ENCODE peak calls at places on chromosomes 6 and 20, in ten cellular contexts. N, U, V, M, O, D, K, E, I and T are unnamed samples. For H3K36me3, the result is how much of the 10 kb centered on the place peaks cover.

GRCh38 chr6:121756643-121757042 is 321.2 kb downstream of the GJA1 start:
- DNase-seq in D (no peak), V (no peak), U (no peak), I (no peak), O (no peak), N (no peak), M (no peak), K (no peak), E (no peak), T (no peak)

GRCh38 chr6:53103993-53104675 is 38.9 kb downstream of the FBXO9 start:
- DNase-seq in K (no peak), I (no peak), U (no peak), E (no peak), D (no peak), M (no peak), V (no peak), N (peak), O (no peak), T (no peak)

GRCh38 chr6:81380718-81381338 is 371.7 kb downstream of the TENT5A start:
- DNase-seq in O (no peak), M (no peak), V (no peak), E (no peak), N (no peak), D (no peak), I (no peak), U (no peak), K (no peak), T (no peak)

GRCh38 chr6:84511929-84512328 is 252.5 kb downstream of the TBX18 start:
- DNase-seq in E (no peak), U (no peak), I (no peak), D (no peak), M (no peak), K (no peak), V (no peak), N (no peak), O (no peak), T (no peak)

GRCh38 chr6:163230901-163231300 is 183.6 kb upstream of the QKI start:
- DNase-seq in N (no peak), U (no peak), O (no peak), I (no peak), E (no peak), K (no peak), V (no peak), D (no peak), M (no peak), T (no peak)

GRCh38 chr6:144075187-144075586 is 20.2 kb downstream of the SF3B5 start:
- DNase-seq in K (no peak), I (peak), U (no peak), O (no peak), E (no peak), D (no peak), M (no peak), N (no peak), V (no peak), T (no peak)

GRCh38 chr20:35276408-35276807 is 1.5 kb downstream of the MMP24OS start:
- DNase-seq in D (no peak), N (no peak), E (no peak), M (no peak), V (no peak), U (no peak), K (no peak), O (no peak), I (no peak), T (peak)

GRCh38 chr6:126886106-126886505 is 232.4 kb upstream of the RSPO3 start:
- DNase-seq in O (no peak), D (no peak), I (no peak), M (no peak), U (no peak), V (no peak), E (peak), K (no peak), N (no peak), T (no peak)

GRCh38 chr20:881051-881820 is 34.9 kb downstream of the ANGPT4 start:
- DNase-seq in V (no peak), M (no peak), K (no peak), O (no peak), N (no peak), I (no peak), E (peak), D (no peak), U (no peak), T (no peak)

GRCh38 chr6:137661601-137662000 is 167.4 kb upstream of the OLIG3 start:
- DNase-seq in N (peak), O (no peak), U (peak), K (no peak), E (no peak), D (no peak), V (peak), I (no peak), M (no peak), T (no peak)

GRCh38 chr6:12147557-12148316 is 135.6 kb downstream of the HIVEP1 start:
- DNase-seq in O (no peak), I (no peak), V (no peak), E (peak), U (no peak), K (no peak), N (no peak), D (no peak), M (no peak), T (no peak)

GRCh38 chr6:157269261-157269794 is 54.0 kb downstream of the TMEM242 start:
- DNase-seq in D (peak), U (peak), N (no peak), M (peak), V (peak), K (peak), I (no peak), O (peak), E (peak), T (no peak)

GRCh38 chr6:29376003-29376402 is 912 bp upstream of the OR12D3 start:
- DNase-seq in K (no peak), I (no peak), V (no peak), D (no peak), U (no peak), E (no peak), N (peak), M (no peak), O (no peak), T (no peak)

GRCh38 chr6:56370591-56371198 is 123.3 kb upstream of the COL21A1 start:
- DNase-seq in O (peak), N (no peak), K (no peak), U (peak), E (peak), M (no peak), D (no peak), V (peak), I (no peak), T (no peak)

GRCh38 chr6:109447878-109448555 is 7.5 kb downstream of the SMPD2 start:
- DNase-seq in K (no peak), N (peak), O (no peak), D (no peak), V (no peak), U (no peak), E (no peak), M (peak), I (no peak), T (no peak)

GRCh38 chr6:159203304-159204005 is 34.3 kb downstream of the FNDC1 start:
- DNase-seq in I (no peak), K (no peak), M (no peak), N (no peak), V (peak), D (no peak), E (peak), O (no peak), U (no peak), T (no peak)

GRCh38 chr6:149483849-149484635 is 772 bp downstream of the ZC3H12D start:
- DNase-seq in D (no peak), N (no peak), E (no peak), I (no peak), V (no peak), O (no peak), K (no peak), M (no peak), U (no peak), T (no peak)

GRCh38 chr6:110341671-110342304 is 16.4 kb downstream of the METTL24 start:
- DNase-seq in K (no peak), I (no peak), D (no peak), O (no peak), E (no peak), V (no peak), N (peak), M (no peak), U (no peak), T (no peak)

GRCh38 chr6:161838306-161839035 is 564.6 kb upstream of the AGPAT4 start:
- DNase-seq in D (no peak), E (no peak), O (no peak), V (no peak), U (no peak), N (peak), M (peak), K (no peak), I (no peak), T (no peak)

GRCh38 chr6:72950114-72950860 is 275.0 kb downstream of the KHDC1L start:
- DNase-seq in E (peak), M (no peak), O (no peak), N (no peak), I (no peak), V (no peak), K (no peak), D (no peak), U (no peak), T (no peak)

GRCh38 chr20:57622579-57623381 is 2.6 kb upstream of the ZBP1 start:
- DNase-seq in D (peak), V (no peak), M (peak), N (peak), E (peak), O (no peak), U (peak), I (peak), K (peak), T (peak)

GRCh38 chr6:132320007-132320406 is 81.3 kb downstream of the MOXD1 start:
- DNase-seq in V (no peak), D (no peak), I (no peak), O (no peak), N (no peak), E (peak), M (no peak), U (no peak), K (no peak), T (no peak)

DNA sequence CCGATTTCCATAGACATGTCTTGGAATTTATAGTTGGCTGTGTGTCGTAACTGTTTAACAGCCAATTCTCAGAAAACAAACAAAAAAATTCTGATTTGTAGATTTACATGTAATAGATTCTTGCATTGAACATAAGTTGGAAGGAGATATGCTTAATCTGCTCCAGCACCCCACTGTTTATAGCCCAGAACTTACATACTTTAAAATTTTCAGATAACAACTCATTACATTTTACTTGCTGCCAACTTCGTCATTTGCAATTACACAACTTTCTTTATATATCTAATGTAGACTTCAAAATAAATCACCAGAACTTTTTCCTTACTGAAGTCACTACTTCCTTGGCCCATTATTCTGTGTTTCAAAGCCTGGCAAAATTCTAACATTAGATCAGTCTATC is 472.3 kb upstream of the EYS start:
- DNase-seq in M (no peak), N (no peak), E (no peak), I (no peak), O (no peak), K (no peak), V (no peak), D (no peak), U (no peak), T (no peak)
- TF ChIP-seq CTCF in M (no peak), N (no peak), E (no peak), I (no peak), O (no peak), K (no peak), V (no peak), D (no peak), U (no peak), T (no peak)

GRCh38 chr6:165817771-165818170 is 154.7 kb upstream of the PDE10A start:
- DNase-seq in D (no peak), N (no peak), M (no peak), V (no peak), E (no peak), U (no peak), K (no peak), I (no peak), O (no peak), T (no peak)
- H3K4me3 ChIP-seq in D (no peak), N (peak), M (no peak), V (no peak), E (no peak), U (no peak), K (no peak), I (no peak), O (no peak), T (no peak)

DNA sequence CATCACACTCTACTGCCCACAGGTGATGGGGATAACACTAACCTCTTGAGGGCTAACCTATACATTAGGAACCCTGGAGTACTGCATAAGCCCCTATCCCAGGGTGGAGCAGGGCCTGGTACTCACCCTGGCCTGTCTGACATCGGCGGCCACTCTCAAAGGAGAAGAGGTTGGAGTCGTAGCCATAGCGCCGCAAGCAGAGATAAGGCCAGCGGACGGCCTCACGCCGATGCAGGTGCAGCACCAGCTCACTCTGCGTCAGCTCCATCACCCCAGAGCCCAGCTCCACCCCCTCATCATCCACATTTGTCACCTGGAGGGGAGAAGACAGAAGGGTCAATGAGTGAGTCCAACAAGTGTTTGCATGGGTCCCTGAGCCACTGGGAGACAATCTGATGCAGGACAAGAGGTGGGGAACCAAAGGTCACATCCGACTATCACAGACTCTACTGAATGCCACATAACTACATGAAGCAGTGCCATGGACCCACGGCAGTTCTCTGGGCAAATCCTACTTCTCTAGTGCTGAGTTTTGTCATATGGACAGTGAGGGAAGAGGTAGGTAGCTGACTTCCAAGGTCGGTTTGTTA is 4.3 kb downstream of the FRS3 start:
- DNase-seq in U (no peak), I (no peak), O (no peak), M (no peak), E (no peak), K (no peak), N (no peak), D (no peak), V (no peak), T (no peak)
- H3K36me3 ChIP-seq in U (under half), I (under half), O (under half), M (half or more), E (under half), K (half or more), N (under half), D (under half), V (half or more), T (half or more)

DNA sequence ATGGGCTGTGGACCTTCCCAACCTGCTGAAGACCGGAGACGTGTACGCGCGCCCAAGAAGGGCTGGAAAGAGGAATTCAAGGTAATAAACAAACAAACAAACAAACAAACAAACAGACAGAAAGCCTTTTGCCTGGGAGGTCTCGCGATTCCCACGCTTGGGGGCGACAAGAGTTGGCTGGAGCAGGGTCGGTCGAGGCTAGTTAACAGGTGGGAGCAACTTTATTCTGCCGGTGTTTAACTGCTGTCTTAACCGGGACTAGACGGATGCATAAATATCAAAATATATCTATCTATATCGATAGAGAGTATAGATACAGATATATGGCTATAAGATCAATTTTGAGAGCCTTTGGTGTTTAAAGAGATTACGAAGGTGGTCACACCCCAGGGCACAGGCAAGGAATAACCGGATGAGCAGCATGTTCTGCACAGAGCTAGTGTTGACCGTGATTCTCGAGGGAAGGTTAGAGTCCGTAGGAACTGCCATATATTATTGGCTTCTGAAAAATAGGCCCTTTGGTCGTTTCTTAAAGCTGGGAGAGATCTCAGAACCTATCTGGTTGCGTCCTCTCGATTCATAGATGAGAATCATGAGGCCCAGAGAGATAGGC is 514 bp downstream of the STMND1 start:
- DNase-seq in U (no peak), K (no peak), N (no peak), I (no peak), M (no peak), D (no peak), E (no peak), O (no peak), V (no peak), T (no peak)
- TF ChIP-seq CTCF in U (no peak), K (no peak), N (no peak), I (no peak), M (no peak), D (no peak), E (no peak), O (no peak), V (no peak), T (no peak)

DNA sequence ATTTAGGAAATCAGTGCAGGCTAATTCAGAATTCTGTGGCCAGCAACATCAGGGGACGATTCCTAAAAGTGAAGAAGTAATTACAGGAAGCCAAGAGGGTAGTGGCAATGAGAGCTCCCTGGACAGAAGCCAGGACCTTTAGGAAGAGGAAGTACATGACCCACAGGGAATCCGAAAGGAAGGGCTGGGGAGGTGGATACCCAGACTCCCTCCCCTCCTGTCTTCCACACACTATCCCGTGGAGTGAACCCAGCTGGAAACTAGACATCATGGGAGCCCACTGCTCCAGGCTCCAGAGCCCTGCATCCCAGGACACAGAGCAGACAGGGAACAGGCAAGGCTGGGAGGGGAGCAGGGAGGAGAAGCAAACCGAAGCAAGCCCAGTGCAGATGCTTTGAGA is 83.0 kb downstream of the SNX5 start:
- DNase-seq in M (no peak), E (no peak), N (no peak), V (peak), U (peak), K (no peak), O (no peak), D (no peak), I (no peak), T (no peak)
- H3K4me3 ChIP-seq in M (no peak), E (no peak), N (no peak), V (no peak), U (no peak), K (no peak), O (no peak), D (no peak), I (no peak), T (no peak)

GRCh38 chr6:36312854-36313627 is 23.6 kb downstream of the BNIP5 start:
- DNase-seq in D (peak), N (no peak), I (peak), K (no peak), M (no peak), O (no peak), E (no peak), V (peak), U (no peak), T (no peak)
- H3K36me3 ChIP-seq in D (under half), N (under half), I (under half), K (under half), M (under half), O (under half), E (under half), V (under half), U (under half), T (under half)